ENCODE peak calls at places on chromosome 20, in six cellular contexts. E is brain microvascular endothelial cell; U is GM23338; X is GM06990; T is CD8-positive, alpha-beta T cell; K is choroid plexus epithelial cell. I is an unnamed sample.

GRCh38 chr20:21166801-21167200 is 40.9 kb downstream of the KIZ start:
- DNase-seq in E (no peak), U (no peak), X (no peak), T (no peak), K (no peak), I (no peak)

GRCh38 chr20:49260218-49260617 is 17.6 kb downstream of the ZNFX1 start:
- DNase-seq in E (no peak), U (no peak), X (no peak), T (no peak), K (no peak), I (no peak)

GRCh38 chr20:47099749-47100515 is 205.3 kb downstream of the EYA2 start:
- DNase-seq in E (no peak), U (no peak), X (no peak), T (no peak), K (peak), I (no peak)

GRCh38 chr20:35773154-35773751 is 1.4 kb downstream of the PHF20 start:
- DNase-seq in E (peak), U (peak), X (no peak), T (peak), K (peak), I (peak)

GRCh38 chr20:13035399-13036173 is 26.8 kb downstream of the SPTLC3 start:
- DNase-seq in E (no peak), U (no peak), X (no peak), T (no peak), K (no peak), I (no peak)

GRCh38 chr20:48006036-48006833 is 221.0 kb upstream of the SULF2 start:
- DNase-seq in E (no peak), U (no peak), X (peak), T (no peak), K (no peak), I (no peak)

GRCh38 chr20:61109221-61109805 is 142.7 kb upstream of the CDH4 start:
- DNase-seq in E (no peak), U (no peak), X (no peak), T (no peak), K (no peak), I (no peak)

GRCh38 chr20:57900226-57900905 is 190.6 kb upstream of the PMEPA1 start:
- DNase-seq in E (no peak), U (no peak), X (no peak), T (no peak), K (no peak), I (no peak)

GRCh38 chr20:59062057-59062456 is 19.5 kb upstream of the PRELID3B start:
- DNase-seq in E (no peak), U (no peak), X (no peak), T (no peak), K (no peak), I (no peak)

GRCh38 chr20:17809714-17810631 is 110.2 kb downstream of the BANF2 start:
- DNase-seq in E (no peak), U (no peak), X (no peak), T (no peak), K (no peak), I (no peak)

GRCh38 chr20:41476446-41476845 is 109.8 kb upstream of the EMILIN3 start:
- DNase-seq in E (no peak), U (no peak), X (no peak), T (no peak), K (no peak), I (no peak)

GRCh38 chr20:32524871-32525501 is 60.1 kb downstream of the NOL4L start:
- DNase-seq in E (no peak), U (no peak), X (no peak), T (no peak), K (no peak), I (no peak)

GRCh38 chr20:535958-536357 is 7.6 kb downstream of the CSNK2A1 start:
- DNase-seq in E (no peak), U (no peak), X (no peak), T (no peak), K (peak), I (no peak)

GRCh38 chr20:37352611-37352980 is 6.7 kb downstream of the SRC start:
- DNase-seq in E (no peak), U (no peak), X (no peak), T (no peak), K (no peak), I (no peak)

GRCh38 chr20:32385541-32385940 is 27.4 kb downstream of the ASXL1 start:
- DNase-seq in E (no peak), U (no peak), X (no peak), T (no peak), K (no peak), I (no peak)

GRCh38 chr20:6994452-6994851 is 227.0 kb downstream of the BMP2 start:
- DNase-seq in E (peak), U (no peak), X (no peak), T (no peak), K (peak), I (no peak)

GRCh38 chr20:3251806-3252205 is 12.8 kb upstream of the SLC4A11 start:
- DNase-seq in E (no peak), U (no peak), X (no peak), T (no peak), K (peak), I (no peak)

GRCh38 chr20:3247638-3248037 is 8.6 kb upstream of the SLC4A11 start:
- DNase-seq in E (no peak), U (peak), X (no peak), T (no peak), K (peak), I (no peak)

GRCh38 chr20:3248167-3248992 is 9.4 kb upstream of the SLC4A11 start:
- DNase-seq in E (no peak), U (peak), X (no peak), T (no peak), K (peak), I (no peak)

GRCh38 chr20:3248993-3249347 is 10.0 kb upstream of the SLC4A11 start:
- DNase-seq in E (no peak), U (no peak), X (no peak), T (no peak), K (no peak), I (no peak)

DNA sequence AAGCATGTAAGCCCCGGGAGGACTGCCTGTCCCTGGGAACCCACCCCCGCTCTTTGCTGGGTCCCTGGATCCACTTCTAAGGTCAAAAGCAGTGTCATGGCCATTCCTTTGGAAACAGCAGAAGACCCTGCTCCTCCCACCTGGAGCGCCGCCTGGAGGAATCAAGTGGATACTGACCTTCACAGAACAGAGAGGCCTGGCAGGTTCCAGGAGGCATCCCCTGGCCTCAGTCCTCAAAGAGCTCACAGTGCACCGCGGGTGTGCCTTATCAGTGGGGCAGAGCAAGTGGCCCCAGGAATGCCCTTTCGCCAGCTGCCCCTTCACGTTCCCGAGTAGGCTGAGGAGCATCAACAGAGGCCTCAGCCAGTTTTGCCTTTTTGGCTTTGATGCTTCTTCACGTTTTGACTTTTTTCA is 11.1 kb upstream of the SLC4A11 start:
- DNase-seq in E (no peak), U (peak), X (no peak), T (no peak), K (peak), I (no peak)
- TF ChIP-seq CTCF in E (peak), U (peak), X (peak), T (no peak), K (peak), I (no peak)

GRCh38 chr20:5933802-5934436 is 16.4 kb downstream of the TRMT6 start:
- DNase-seq in E (no peak), U (peak), X (no peak), T (no peak), K (peak), I (peak)
- TF ChIP-seq CTCF in E (peak), U (peak), X (peak), T (no peak), K (peak), I (peak)

DNA sequence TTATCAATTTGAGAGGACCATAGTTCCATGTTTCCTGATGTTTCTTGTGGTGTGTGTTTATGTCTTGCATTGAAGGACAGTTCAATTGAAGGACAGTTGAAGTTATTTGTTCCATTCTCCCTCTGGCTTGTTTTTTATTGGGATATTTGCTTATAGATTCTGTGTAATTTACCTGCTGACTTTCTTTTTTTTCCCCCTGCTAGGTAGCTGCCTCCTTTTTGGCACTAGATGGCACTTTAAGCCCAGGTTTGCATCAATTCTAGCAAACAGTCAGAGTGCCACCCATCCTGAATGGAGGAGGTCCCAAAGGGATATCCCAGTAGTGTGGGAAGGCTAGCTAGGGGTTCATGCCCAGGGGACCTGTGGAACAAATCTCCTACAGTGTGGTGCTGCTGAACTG is 78.1 kb downstream of the CFAP61 start:
- DNase-seq in E (peak), U (peak), X (no peak), T (no peak), K (peak), I (no peak)
- TF ChIP-seq CTCF in E (peak), U (peak), X (peak), T (no peak), K (peak), I (peak)

DNA sequence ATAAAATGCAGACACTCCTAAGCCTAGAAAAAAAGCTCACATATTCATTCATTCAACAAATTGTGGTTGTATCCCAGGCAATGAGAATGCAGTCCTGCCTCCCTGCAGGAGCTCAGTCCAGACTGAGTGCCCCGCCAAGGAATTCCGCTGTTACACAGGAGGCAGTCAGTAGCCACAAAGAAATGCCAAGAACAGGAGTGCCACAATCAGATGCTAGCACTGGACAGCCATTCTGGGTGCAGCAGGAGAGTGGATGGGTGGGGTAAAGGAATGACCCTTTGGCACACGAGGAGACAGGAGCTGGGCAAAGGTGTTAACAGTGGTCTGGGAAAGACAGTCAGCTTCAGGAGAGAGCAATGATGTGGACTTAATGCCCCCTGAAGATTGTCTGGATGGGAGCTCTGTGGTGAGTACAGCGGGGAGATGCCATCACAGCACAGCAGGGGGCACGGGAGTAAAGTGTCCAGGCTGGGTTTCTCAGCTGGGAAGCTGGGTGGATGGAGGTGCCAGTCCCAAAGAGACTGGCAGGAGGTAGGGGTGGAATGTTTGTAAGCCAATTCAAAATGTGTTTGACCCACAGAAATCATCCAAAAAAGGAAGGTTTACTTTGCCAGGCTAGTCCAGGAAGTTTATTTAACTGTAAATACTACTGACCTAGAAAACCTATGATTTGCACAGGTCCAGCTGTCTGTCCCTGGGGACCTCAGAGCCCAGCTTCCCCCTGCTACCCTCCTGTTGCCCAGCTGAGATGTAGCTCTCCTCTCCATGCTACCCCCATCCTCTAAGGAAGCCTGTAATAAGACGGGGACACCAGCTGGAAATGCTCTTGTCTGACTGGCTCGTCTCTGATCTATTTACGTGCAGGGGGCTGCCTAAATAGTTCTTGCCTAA is 84.1 kb downstream of the SLC23A2 start:
- DNase-seq in E (peak), U (no peak), X (no peak), T (no peak), K (peak), I (no peak)
- TF ChIP-seq CTCF in E (peak), U (no peak), X (no peak), T (no peak), K (no peak), I (no peak)

GRCh38 chr20:44785768-44786167 is 24.6 kb downstream of the RIMS4 start:
- DNase-seq in E (no peak), U (peak), X (no peak), T (no peak), K (no peak), I (no peak)
- TF ChIP-seq CTCF in E (no peak), U (peak), X (no peak), T (no peak), K (no peak), I (no peak)

GRCh38 chr20:38889050-38889449 is 37.2 kb upstream of the FAM83D start:
- DNase-seq in E (no peak), U (no peak), X (no peak), T (no peak), K (no peak), I (no peak)
- TF ChIP-seq CTCF in E (no peak), U (no peak), X (no peak), T (no peak), K (no peak), I (no peak)

GRCh38 chr20:24491043-24491756 is 21.8 kb downstream of the SYNDIG1 start:
- DNase-seq in E (no peak), U (no peak), X (no peak), T (no peak), K (no peak), I (no peak)

GRCh38 chr20:24492698-24493097 is 23.3 kb downstream of the SYNDIG1 start:
- DNase-seq in E (no peak), U (no peak), X (no peak), T (no peak), K (no peak), I (no peak)

GRCh38 chr20:24490598-24490997 is 21.2 kb downstream of the SYNDIG1 start:
- DNase-seq in E (no peak), U (no peak), X (no peak), T (no peak), K (no peak), I (no peak)

GRCh38 chr20:24493181-24493580 is 23.8 kb downstream of the SYNDIG1 start:
- DNase-seq in E (no peak), U (no peak), X (no peak), T (no peak), K (no peak), I (no peak)

GRCh38 chr20:24492031-24492607 is 22.7 kb downstream of the SYNDIG1 start:
- DNase-seq in E (no peak), U (peak), X (no peak), T (no peak), K (peak), I (no peak)
- TF ChIP-seq CTCF in E (peak), U (peak), X (no peak), T (no peak), K (peak), I (no peak)

DNA sequence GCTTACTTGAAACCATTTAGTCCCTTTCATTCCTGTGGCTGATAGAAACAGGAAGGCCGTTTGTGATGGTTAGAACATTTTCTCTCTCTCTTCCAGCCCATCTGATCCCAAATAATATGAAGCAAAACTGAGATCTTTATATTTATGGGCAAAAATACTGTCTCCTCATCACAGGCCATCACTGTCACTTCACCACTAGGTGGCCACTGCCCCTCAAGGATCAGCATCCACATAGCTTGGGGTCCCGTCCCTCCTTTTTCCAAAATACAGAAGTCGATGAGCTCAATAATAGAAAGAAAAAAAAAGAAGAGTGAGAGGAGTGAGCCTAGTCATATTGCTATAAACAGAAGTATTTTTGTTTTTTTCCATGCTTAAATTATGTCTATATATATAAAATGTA is 46.4 kb upstream of the LAMP5 start:
- DNase-seq in E (no peak), U (peak), X (no peak), T (no peak), K (no peak), I (peak)
- TF ChIP-seq CTCF in E (peak), U (peak), X (peak), T (no peak), K (peak), I (peak)

GRCh38 chr20:50992733-50993457 is 30.0 kb downstream of the KCNG1 start:
- DNase-seq in E (peak), U (peak), X (no peak), T (peak), K (peak), I (peak)
- TF ChIP-seq CTCF in E (peak), U (peak), X (peak), T (peak), K (peak), I (peak)

GRCh38 chr20:62239278-62239879 is 1.1 kb downstream of the OSBPL2 start:
- DNase-seq in E (no peak), U (no peak), X (no peak), T (no peak), K (peak), I (no peak)

GRCh38 chr20:62236997-62237771 is 1.1 kb upstream of the OSBPL2 start:
- DNase-seq in E (no peak), U (no peak), X (no peak), T (no peak), K (no peak), I (no peak)

GRCh38 chr20:62236674-62236996 is 1.7 kb upstream of the OSBPL2 start:
- DNase-seq in E (no peak), U (peak), X (no peak), T (no peak), K (no peak), I (no peak)

GRCh38 chr20:62238569-62239277 is 402 bp downstream of the OSBPL2 start:
- DNase-seq in E (no peak), U (peak), X (no peak), T (no peak), K (peak), I (no peak)

DNA sequence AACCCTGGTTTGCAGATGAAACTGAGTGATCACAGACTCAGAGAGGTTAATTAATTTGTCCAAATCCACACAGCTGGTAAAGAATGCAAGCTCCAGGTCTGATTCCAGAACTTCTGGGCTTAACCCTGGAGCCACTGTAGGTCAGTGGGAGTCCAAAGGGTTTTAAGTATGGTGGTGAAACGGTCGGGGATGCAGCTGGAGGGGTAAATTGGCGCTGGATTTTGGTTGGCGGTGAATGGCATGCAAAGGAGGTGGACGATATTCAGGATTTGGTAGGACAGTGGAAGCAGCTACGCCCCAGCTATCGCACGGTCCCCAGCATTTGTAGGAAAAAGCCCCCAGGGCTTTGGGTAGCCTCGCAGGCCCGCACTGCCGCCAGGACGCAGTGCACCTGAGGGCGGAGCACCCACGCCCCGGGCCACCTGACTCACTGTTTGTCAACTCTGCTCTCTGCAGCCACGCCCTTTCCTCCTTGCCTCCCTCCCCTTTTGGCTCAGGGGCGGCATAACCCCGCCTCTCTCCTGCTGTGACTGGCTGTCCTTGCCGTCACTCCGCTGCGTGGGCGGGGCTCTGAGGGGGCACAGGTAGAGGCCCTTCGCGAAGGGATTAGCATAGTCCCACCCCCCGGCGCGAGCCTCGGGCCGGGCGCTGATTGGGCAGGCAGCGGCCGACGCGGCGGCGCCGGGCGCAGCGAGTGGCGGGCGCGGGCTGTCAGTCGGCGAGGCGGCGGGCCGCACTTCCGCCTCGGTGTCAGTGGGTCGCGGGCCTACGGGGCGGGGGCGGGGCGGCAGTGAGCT is at the start of gene OSBPL2:
- DNase-seq in E (peak), U (peak), X (peak), T (peak), K (peak), I (peak)
- TF ChIP-seq CTCF in E (no peak), U (no peak), X (no peak), T (no peak), K (no peak), I (no peak)